ENCODE peak calls at places on chromosome 13, in nine cellular contexts. One of them, this sample, is unnamed.

GRCh38 chr13:32894589-32895001 is 121.6 kb upstream of the KL start:
- DNase-seq in AG04450: no peak
- DNase-seq in left colon: no peak
- DNase-seq in HT-29: no peak
- DNase-seq in EH: peak; percentile 42
- DNase-seq in left cardiac atrium: no peak
- DNase-seq in islet precursor cell: no peak
- DNase-seq in activated T-cell treated with anti-CD3 and anti-CD28 coated beads, Interleukin-2, amount 50 U/mL, for 72 hours: no peak
- DNase-seq in SK-N-SH: no peak
- DNase-seq in this sample: no peak

GRCh38 chr13:67588607-67589006 is 358.5 kb upstream of the PCDH9 start:
- DNase-seq in activated T-cell treated with anti-CD3 and anti-CD28 coated beads, Interleukin-2, amount 50 U/mL, for 72 hours: no peak
- DNase-seq in AG04450: no peak
- DNase-seq in HT-29: no peak
- DNase-seq in islet precursor cell: no peak
- DNase-seq in EH: no peak
- DNase-seq in left colon: no peak
- DNase-seq in left cardiac atrium: no peak
- DNase-seq in SK-N-SH: no peak
- DNase-seq in this sample: no peak

GRCh38 chr13:35411059-35411744 is 65.3 kb downstream of the MAB21L1 start:
- DNase-seq in EH: no peak
- DNase-seq in AG04450: no peak
- DNase-seq in activated T-cell treated with anti-CD3 and anti-CD28 coated beads, Interleukin-2, amount 50 U/mL, for 72 hours: no peak
- DNase-seq in islet precursor cell: no peak
- DNase-seq in SK-N-SH: no peak
- DNase-seq in left colon: no peak
- DNase-seq in left cardiac atrium: no peak
- DNase-seq in HT-29: no peak
- DNase-seq in this sample: no peak

GRCh38 chr13:25215253-25215575 is 43.1 kb upstream of the AMER2 start:
- DNase-seq in AG04450: no peak
- DNase-seq in EH: no peak
- DNase-seq in HT-29: no peak
- DNase-seq in left colon: no peak
- DNase-seq in islet precursor cell: no peak
- DNase-seq in activated T-cell treated with anti-CD3 and anti-CD28 coated beads, Interleukin-2, amount 50 U/mL, for 72 hours: no peak
- DNase-seq in left cardiac atrium: no peak
- DNase-seq in SK-N-SH: no peak
- DNase-seq in this sample: no peak

GRCh38 chr13:77789386-77789785 is 91.9 kb downstream of the SLAIN1 start:
- DNase-seq in AG04450: no peak
- DNase-seq in EH: no peak
- DNase-seq in left colon: no peak
- DNase-seq in SK-N-SH: no peak
- DNase-seq in HT-29: no peak
- DNase-seq in activated T-cell treated with anti-CD3 and anti-CD28 coated beads, Interleukin-2, amount 50 U/mL, for 72 hours: no peak
- DNase-seq in left cardiac atrium: no peak
- DNase-seq in islet precursor cell: no peak
- DNase-seq in this sample: no peak

GRCh38 chr13:112140366-112140765 is 73.4 kb downstream of the SOX1 start:
- DNase-seq in AG04450: no peak
- DNase-seq in left cardiac atrium: no peak
- DNase-seq in SK-N-SH: no peak
- DNase-seq in activated T-cell treated with anti-CD3 and anti-CD28 coated beads, Interleukin-2, amount 50 U/mL, for 72 hours: no peak
- DNase-seq in HT-29: no peak
- DNase-seq in islet precursor cell: peak; percentile 13
- DNase-seq in left colon: no peak
- DNase-seq in EH: no peak
- DNase-seq in this sample: no peak

GRCh38 chr13:107209811-107210210 is 641.9 kb upstream of the ARGLU1 start:
- DNase-seq in EH: no peak
- DNase-seq in islet precursor cell: no peak
- DNase-seq in left colon: no peak
- DNase-seq in HT-29: no peak
- DNase-seq in AG04450: no peak
- DNase-seq in SK-N-SH: no peak
- DNase-seq in left cardiac atrium: no peak
- DNase-seq in activated T-cell treated with anti-CD3 and anti-CD28 coated beads, Interleukin-2, amount 50 U/mL, for 72 hours: no peak
- DNase-seq in this sample: no peak

GRCh38 chr13:90055121-90055520 is 1292.4 kb upstream of the MIR17HG start:
- DNase-seq in EH: no peak
- DNase-seq in activated T-cell treated with anti-CD3 and anti-CD28 coated beads, Interleukin-2, amount 50 U/mL, for 72 hours: no peak
- DNase-seq in AG04450: no peak
- DNase-seq in left colon: no peak
- DNase-seq in HT-29: no peak
- DNase-seq in left cardiac atrium: no peak
- DNase-seq in SK-N-SH: no peak
- DNase-seq in islet precursor cell: no peak
- DNase-seq in this sample: no peak

GRCh38 chr13:81498969-81499368 is 1158.0 kb upstream of the SPRY2 start:
- DNase-seq in islet precursor cell: no peak
- DNase-seq in left colon: no peak
- DNase-seq in activated T-cell treated with anti-CD3 and anti-CD28 coated beads, Interleukin-2, amount 50 U/mL, for 72 hours: no peak
- DNase-seq in HT-29: no peak
- DNase-seq in SK-N-SH: no peak
- DNase-seq in AG04450: no peak
- DNase-seq in left cardiac atrium: no peak
- DNase-seq in EH: no peak
- DNase-seq in this sample: no peak

GRCh38 chr13:64277097-64277496 is 2861.4 kb upstream of the PCDH20 start:
- DNase-seq in AG04450: no peak
- DNase-seq in HT-29: no peak
- DNase-seq in left colon: no peak
- DNase-seq in EH: no peak
- DNase-seq in left cardiac atrium: no peak
- DNase-seq in activated T-cell treated with anti-CD3 and anti-CD28 coated beads, Interleukin-2, amount 50 U/mL, for 72 hours: no peak
- DNase-seq in islet precursor cell: no peak
- DNase-seq in SK-N-SH: peak; percentile 3
- DNase-seq in this sample: no peak

GRCh38 chr13:113789167-113789566 is 30.1 kb downstream of the TMEM255B start:
- DNase-seq in left cardiac atrium: no peak
- DNase-seq in EH: no peak
- DNase-seq in activated T-cell treated with anti-CD3 and anti-CD28 coated beads, Interleukin-2, amount 50 U/mL, for 72 hours: no peak
- DNase-seq in SK-N-SH: no peak
- DNase-seq in left colon: no peak
- DNase-seq in HT-29: no peak
- DNase-seq in islet precursor cell: no peak
- DNase-seq in AG04450: no peak
- DNase-seq in this sample: no peak

GRCh38 chr13:111359930-111360329 is 39.5 kb downstream of the TEX29 start:
- DNase-seq in left cardiac atrium: no peak
- DNase-seq in activated T-cell treated with anti-CD3 and anti-CD28 coated beads, Interleukin-2, amount 50 U/mL, for 72 hours: no peak
- DNase-seq in islet precursor cell: no peak
- DNase-seq in HT-29: no peak
- DNase-seq in SK-N-SH: no peak
- DNase-seq in left colon: no peak
- DNase-seq in AG04450: no peak
- DNase-seq in EH: no peak
- DNase-seq in this sample: no peak

GRCh38 chr13:50152224-50152623 is 137.0 kb downstream of the KCNRG start:
- DNase-seq in left colon: no peak
- DNase-seq in SK-N-SH: no peak
- DNase-seq in activated T-cell treated with anti-CD3 and anti-CD28 coated beads, Interleukin-2, amount 50 U/mL, for 72 hours: no peak
- DNase-seq in left cardiac atrium: no peak
- DNase-seq in HT-29: no peak
- DNase-seq in AG04450: no peak
- DNase-seq in EH: no peak
- DNase-seq in islet precursor cell: no peak
- DNase-seq in this sample: no peak

GRCh38 chr13:97254809-97255208 is 32.7 kb downstream of the MBNL2 start:
- DNase-seq in EH: peak; percentile 65
- DNase-seq in AG04450: no peak
- DNase-seq in HT-29: peak; percentile 65
- DNase-seq in left colon: no peak
- DNase-seq in islet precursor cell: no peak
- DNase-seq in activated T-cell treated with anti-CD3 and anti-CD28 coated beads, Interleukin-2, amount 50 U/mL, for 72 hours: no peak
- DNase-seq in left cardiac atrium: no peak
- DNase-seq in SK-N-SH: no peak
- DNase-seq in this sample: no peak

GRCh38 chr13:23570099-23570926 is at the start of gene TNFRSF19:
- DNase-seq in islet precursor cell: peak; percentile 97
- DNase-seq in left colon: no peak
- DNase-seq in left cardiac atrium: peak; percentile 71
- DNase-seq in EH: peak; percentile 95
- DNase-seq in activated T-cell treated with anti-CD3 and anti-CD28 coated beads, Interleukin-2, amount 50 U/mL, for 72 hours: no peak
- DNase-seq in HT-29: no peak
- DNase-seq in AG04450: peak; percentile 67
- DNase-seq in SK-N-SH: peak; percentile 80
- DNase-seq in this sample: no peak

GRCh38 chr13:46179576-46180368 is 2.2 kb downstream of the LCP1 start:
- DNase-seq in islet precursor cell: no peak
- DNase-seq in HT-29: no peak
- DNase-seq in left cardiac atrium: peak; percentile 25
- DNase-seq in SK-N-SH: no peak
- DNase-seq in activated T-cell treated with anti-CD3 and anti-CD28 coated beads, Interleukin-2, amount 50 U/mL, for 72 hours: peak; percentile 84
- DNase-seq in EH: no peak
- DNase-seq in left colon: peak; percentile 65
- DNase-seq in AG04450: no peak
- DNase-seq in this sample: peak; percentile 71

GRCh38 chr13:80342541-80343371 is 1.8 kb upstream of the SPRY2 start:
- DNase-seq in left cardiac atrium: peak; percentile 87
- DNase-seq in islet precursor cell: peak; percentile 91
- DNase-seq in EH: peak; percentile 75
- DNase-seq in activated T-cell treated with anti-CD3 and anti-CD28 coated beads, Interleukin-2, amount 50 U/mL, for 72 hours: peak; percentile 73
- DNase-seq in AG04450: no peak
- DNase-seq in SK-N-SH: peak; percentile 84
- DNase-seq in left colon: peak; percentile 65
- DNase-seq in HT-29: peak; percentile 95
- DNase-seq in this sample: peak; percentile 66

GRCh38 chr13:25738342-25738771 is 313.5 kb downstream of the SHISA2 start:
- DNase-seq in left cardiac atrium: no peak
- DNase-seq in SK-N-SH: peak; percentile 34
- DNase-seq in left colon: no peak
- DNase-seq in AG04450: no peak
- DNase-seq in EH: peak; percentile 27
- DNase-seq in activated T-cell treated with anti-CD3 and anti-CD28 coated beads, Interleukin-2, amount 50 U/mL, for 72 hours: no peak
- DNase-seq in HT-29: peak; percentile 27
- DNase-seq in islet precursor cell: no peak
- DNase-seq in this sample: no peak

GRCh38 chr13:75533866-75534265 is 3.8 kb downstream of the COMMD6 start:
- DNase-seq in HT-29: no peak
- DNase-seq in activated T-cell treated with anti-CD3 and anti-CD28 coated beads, Interleukin-2, amount 50 U/mL, for 72 hours: no peak
- DNase-seq in left colon: no peak
- DNase-seq in islet precursor cell: no peak
- DNase-seq in EH: no peak
- DNase-seq in AG04450: no peak
- DNase-seq in left cardiac atrium: no peak
- DNase-seq in SK-N-SH: no peak
- DNase-seq in this sample: no peak

GRCh38 chr13:96273196-96273595 is 183.3 kb downstream of the HS6ST3 start:
- DNase-seq in EH: no peak
- DNase-seq in activated T-cell treated with anti-CD3 and anti-CD28 coated beads, Interleukin-2, amount 50 U/mL, for 72 hours: no peak
- DNase-seq in SK-N-SH: no peak
- DNase-seq in left colon: no peak
- DNase-seq in islet precursor cell: no peak
- DNase-seq in left cardiac atrium: no peak
- DNase-seq in AG04450: no peak
- DNase-seq in HT-29: no peak
- DNase-seq in this sample: no peak

GRCh38 chr13:39760521-39760920 is 105.1 kb downstream of the COG6 start:
- DNase-seq in left cardiac atrium: no peak
- DNase-seq in SK-N-SH: no peak
- DNase-seq in islet precursor cell: no peak
- DNase-seq in HT-29: no peak
- DNase-seq in activated T-cell treated with anti-CD3 and anti-CD28 coated beads, Interleukin-2, amount 50 U/mL, for 72 hours: no peak
- DNase-seq in EH: no peak
- DNase-seq in left colon: no peak
- DNase-seq in AG04450: no peak
- DNase-seq in this sample: no peak

GRCh38 chr13:74683411-74683810 is 549.2 kb upstream of the KLF12 start:
- DNase-seq in left colon: no peak
- DNase-seq in activated T-cell treated with anti-CD3 and anti-CD28 coated beads, Interleukin-2, amount 50 U/mL, for 72 hours: no peak
- DNase-seq in EH: peak; percentile 13
- DNase-seq in AG04450: no peak
- DNase-seq in left cardiac atrium: no peak
- DNase-seq in islet precursor cell: no peak
- DNase-seq in SK-N-SH: no peak
- DNase-seq in HT-29: peak; percentile 54
- DNase-seq in this sample: no peak

GRCh38 chr13:92838786-92839185 is 387.8 kb upstream of the GPC6 start:
- DNase-seq in AG04450: peak; percentile 51
- DNase-seq in EH: peak; percentile 79
- DNase-seq in SK-N-SH: no peak
- DNase-seq in islet precursor cell: no peak
- DNase-seq in left colon: no peak
- DNase-seq in left cardiac atrium: no peak
- DNase-seq in HT-29: no peak
- DNase-seq in activated T-cell treated with anti-CD3 and anti-CD28 coated beads, Interleukin-2, amount 50 U/mL, for 72 hours: no peak
- DNase-seq in this sample: no peak

GRCh38 chr13:60754691-60755090 is 357.7 kb downstream of the TDRD3 start:
- DNase-seq in EH: no peak
- DNase-seq in activated T-cell treated with anti-CD3 and anti-CD28 coated beads, Interleukin-2, amount 50 U/mL, for 72 hours: no peak
- DNase-seq in left colon: no peak
- DNase-seq in HT-29: no peak
- DNase-seq in left cardiac atrium: no peak
- DNase-seq in AG04450: no peak
- DNase-seq in SK-N-SH: no peak
- DNase-seq in islet precursor cell: no peak
- DNase-seq in this sample: no peak

GRCh38 chr13:102293723-102294122 is 108.1 kb downstream of the FGF14 start:
- DNase-seq in islet precursor cell: no peak
- DNase-seq in HT-29: no peak
- DNase-seq in left cardiac atrium: no peak
- DNase-seq in activated T-cell treated with anti-CD3 and anti-CD28 coated beads, Interleukin-2, amount 50 U/mL, for 72 hours: no peak
- DNase-seq in SK-N-SH: no peak
- DNase-seq in left colon: no peak
- DNase-seq in EH: no peak
- DNase-seq in AG04450: no peak
- DNase-seq in this sample: no peak

GRCh38 chr13:80574113-80574512 is 233.2 kb upstream of the SPRY2 start:
- DNase-seq in left colon: no peak
- DNase-seq in islet precursor cell: no peak
- DNase-seq in left cardiac atrium: no peak
- DNase-seq in activated T-cell treated with anti-CD3 and anti-CD28 coated beads, Interleukin-2, amount 50 U/mL, for 72 hours: no peak
- DNase-seq in AG04450: no peak
- DNase-seq in EH: no peak
- DNase-seq in HT-29: no peak
- DNase-seq in SK-N-SH: no peak
- DNase-seq in this sample: no peak

GRCh38 chr13:95533545-95534135 is 18.9 kb upstream of the CLDN10 start:
- DNase-seq in SK-N-SH: no peak
- DNase-seq in HT-29: peak; percentile 87
- DNase-seq in left colon: peak; percentile 32
- DNase-seq in AG04450: no peak
- DNase-seq in activated T-cell treated with anti-CD3 and anti-CD28 coated beads, Interleukin-2, amount 50 U/mL, for 72 hours: no peak
- DNase-seq in islet precursor cell: peak; percentile 77
- DNase-seq in left cardiac atrium: no peak
- DNase-seq in EH: no peak
- DNase-seq in this sample: no peak

GRCh38 chr13:110617326-110618072 is 2.2 kb downstream of the NAXD start:
- DNase-seq in AG04450: peak; percentile 79
- DNase-seq in HT-29: peak; percentile 26
- DNase-seq in SK-N-SH: no peak
- DNase-seq in left colon: peak; percentile 69
- DNase-seq in islet precursor cell: no peak
- DNase-seq in left cardiac atrium: peak; percentile 35
- DNase-seq in EH: peak; percentile 50
- DNase-seq in activated T-cell treated with anti-CD3 and anti-CD28 coated beads, Interleukin-2, amount 50 U/mL, for 72 hours: no peak
- DNase-seq in this sample: no peak

GRCh38 chr13:31409678-31410356 is 210.0 kb downstream of the B3GLCT start:
- DNase-seq in left colon: no peak
- DNase-seq in left cardiac atrium: no peak
- DNase-seq in EH: peak; percentile 7
- DNase-seq in activated T-cell treated with anti-CD3 and anti-CD28 coated beads, Interleukin-2, amount 50 U/mL, for 72 hours: no peak
- DNase-seq in SK-N-SH: no peak
- DNase-seq in HT-29: peak; percentile 67
- DNase-seq in islet precursor cell: no peak
- DNase-seq in AG04450: no peak
- DNase-seq in this sample: no peak

GRCh38 chr13:26377038-26377437 is 123.1 kb downstream of the CDK8 start:
- DNase-seq in AG04450: no peak
- DNase-seq in EH: peak; percentile 33
- DNase-seq in HT-29: peak; percentile 76
- DNase-seq in left colon: no peak
- DNase-seq in SK-N-SH: peak; percentile 38
- DNase-seq in islet precursor cell: peak; percentile 78
- DNase-seq in activated T-cell treated with anti-CD3 and anti-CD28 coated beads, Interleukin-2, amount 50 U/mL, for 72 hours: peak; percentile 4
- DNase-seq in left cardiac atrium: no peak
- DNase-seq in this sample: no peak

GRCh38 chr13:53694814-53695533 is 666.4 kb downstream of the OLFM4 start:
- DNase-seq in HT-29: no peak
- DNase-seq in EH: no peak
- DNase-seq in SK-N-SH: no peak
- DNase-seq in left cardiac atrium: no peak
- DNase-seq in left colon: no peak
- DNase-seq in AG04450: no peak
- DNase-seq in activated T-cell treated with anti-CD3 and anti-CD28 coated beads, Interleukin-2, amount 50 U/mL, for 72 hours: no peak
- DNase-seq in islet precursor cell: peak; percentile 82
- DNase-seq in this sample: no peak

This sample was measured in T-helper 2 cell treated with Interferon-gamma antibody and Interleukin-4, amounts not matched to agents 5 μg/mL and 100 μg/mL, for 36 hours.